ENCODE peak calls at places on chromosomes 7 and 10, in four cellular contexts. One of them, this sample, is unnamed.

GRCh38 chr7:31076641-31077310 is 24.7 kb downstream of the ADCYAP1R1 start:
- DNase-seq in body of pancreas: no peak
- DNase-seq in ascending aorta: no peak
- DNase-seq in ovary: no peak
- DNase-seq in this sample: no peak

GRCh38 chr10:70908426-70909296 is 20.3 kb upstream of the PCBD1 start:
- DNase-seq in body of pancreas: no peak
- DNase-seq in ascending aorta: no peak
- DNase-seq in ovary: no peak
- DNase-seq in this sample: no peak

GRCh38 chr7:85023066-85023687 is 163.7 kb downstream of the SEMA3D start:
- DNase-seq in body of pancreas: peak; percentile 12
- DNase-seq in ascending aorta: no peak
- DNase-seq in ovary: peak; percentile 18
- DNase-seq in this sample: peak; percentile 33

GRCh38 chr7:36742911-36743775 is 18.8 kb upstream of the AOAH start:
- DNase-seq in body of pancreas: no peak
- DNase-seq in ascending aorta: no peak
- DNase-seq in ovary: no peak
- DNase-seq in this sample: no peak

GRCh38 chr7:84640637-84641036 is 446.0 kb upstream of the SEMA3A start:
- DNase-seq in body of pancreas: no peak
- DNase-seq in ascending aorta: no peak
- DNase-seq in ovary: no peak
- DNase-seq in this sample: no peak

GRCh38 chr10:4344544-4344994 is 481.4 kb upstream of the AKR1E2 start:
- DNase-seq in body of pancreas: peak; percentile 20
- DNase-seq in ascending aorta: peak; percentile 65
- DNase-seq in ovary: peak; percentile 41
- DNase-seq in this sample: no peak

GRCh38 chr7:128361463-128362441 is at the start of gene PRRT4:
- DNase-seq in body of pancreas: peak; percentile 27
- DNase-seq in ascending aorta: no peak
- DNase-seq in ovary: peak; percentile 28
- DNase-seq in this sample: no peak

GRCh38 chr7:143363011-143363937 is 761 bp upstream of the FAM131B start:
- DNase-seq in body of pancreas: no peak
- DNase-seq in ascending aorta: no peak
- DNase-seq in ovary: no peak
- DNase-seq in this sample: no peak

GRCh38 chr7:87671-88070 is 104.7 kb upstream of the FAM20C start:
- DNase-seq in body of pancreas: no peak
- DNase-seq in ascending aorta: no peak
- DNase-seq in ovary: no peak
- DNase-seq in this sample: no peak

GRCh38 chr7:158066085-158066484 is 521.5 kb downstream of the PTPRN2 start:
- DNase-seq in body of pancreas: no peak
- DNase-seq in ascending aorta: no peak
- DNase-seq in ovary: no peak
- DNase-seq in this sample: no peak

GRCh38 chr10:70542565-70542938 is 60.0 kb downstream of the PRF1 start:
- DNase-seq in body of pancreas: no peak
- DNase-seq in ascending aorta: no peak
- DNase-seq in ovary: no peak
- DNase-seq in this sample: no peak

GRCh38 chr7:1286946-1287628 is 54.4 kb downstream of the UNCX start:
- DNase-seq in body of pancreas: no peak
- DNase-seq in ascending aorta: no peak
- DNase-seq in ovary: no peak
- DNase-seq in this sample: no peak

GRCh38 chr10:26840938-26841732 is 19.6 kb downstream of the ABI1 start:
- DNase-seq in body of pancreas: no peak
- DNase-seq in ascending aorta: no peak
- DNase-seq in ovary: no peak
- DNase-seq in this sample: no peak
- H3K9me3 ChIP-seq in body of pancreas: no peaks in the 10 kb centered on the region
- H3K9me3 ChIP-seq in ascending aorta: no peaks in the 10 kb centered on the region
- H3K9me3 ChIP-seq in ovary: no peaks in the 10 kb centered on the region
- H3K9me3 ChIP-seq in this sample: no peaks in the 10 kb centered on the region

GRCh38 chr10:109126541-109126940 is 796.8 kb downstream of the XPNPEP1 start:
- DNase-seq in body of pancreas: no peak
- DNase-seq in ascending aorta: no peak
- DNase-seq in ovary: no peak
- DNase-seq in this sample: no peak

GRCh38 chr10:109127363-109127762 is 795.9 kb downstream of the XPNPEP1 start:
- DNase-seq in body of pancreas: no peak
- DNase-seq in ascending aorta: no peak
- DNase-seq in ovary: no peak
- DNase-seq in this sample: no peak

GRCh38 chr10:109126016-109126415 is 797.3 kb downstream of the XPNPEP1 start:
- DNase-seq in body of pancreas: no peak
- DNase-seq in ascending aorta: no peak
- DNase-seq in ovary: no peak
- DNase-seq in this sample: no peak
- H3K9me3 ChIP-seq in body of pancreas: no peaks in the 10 kb centered on the region
- H3K9me3 ChIP-seq in ascending aorta: no peaks in the 10 kb centered on the region
- H3K9me3 ChIP-seq in ovary: no peaks in the 10 kb centered on the region
- H3K9me3 ChIP-seq in this sample: no peaks in the 10 kb centered on the region

GRCh38 chr10:14661818-14662217 is 112.9 kb downstream of the FAM107B start:
- DNase-seq in body of pancreas: no peak
- DNase-seq in ascending aorta: no peak
- DNase-seq in ovary: no peak
- DNase-seq in this sample: no peak
- H3K9me3 ChIP-seq in body of pancreas: no peaks in the 10 kb centered on the region
- H3K9me3 ChIP-seq in ascending aorta: no peaks in the 10 kb centered on the region
- H3K9me3 ChIP-seq in ovary: no peaks in the 10 kb centered on the region
- H3K9me3 ChIP-seq in this sample: no peaks in the 10 kb centered on the region

GRCh38 chr7:66333443-66333842 is 128.3 kb downstream of the TPST1 start:
- DNase-seq in body of pancreas: no peak
- DNase-seq in ascending aorta: no peak
- DNase-seq in ovary: no peak
- DNase-seq in this sample: no peak

GRCh38 chr7:66336760-66337159 is 131.6 kb downstream of the TPST1 start:
- DNase-seq in body of pancreas: no peak
- DNase-seq in ascending aorta: no peak
- DNase-seq in ovary: no peak
- DNase-seq in this sample: no peak

GRCh38 chr7:66339141-66339540 is 134.0 kb downstream of the TPST1 start:
- DNase-seq in body of pancreas: no peak
- DNase-seq in ascending aorta: no peak
- DNase-seq in ovary: no peak
- DNase-seq in this sample: no peak

GRCh38 chr7:66331883-66332282 is 126.7 kb downstream of the TPST1 start:
- DNase-seq in body of pancreas: no peak
- DNase-seq in ascending aorta: no peak
- DNase-seq in ovary: no peak
- DNase-seq in this sample: no peak

GRCh38 chr7:66335318-66335717 is 130.2 kb downstream of the TPST1 start:
- DNase-seq in body of pancreas: no peak
- DNase-seq in ascending aorta: no peak
- DNase-seq in ovary: no peak
- DNase-seq in this sample: no peak
- H3K9me3 ChIP-seq in body of pancreas: no peaks in the 10 kb centered on the region
- H3K9me3 ChIP-seq in ascending aorta: peaks cover 13% of the 10 kb centered on the region
- H3K9me3 ChIP-seq in ovary: no peaks in the 10 kb centered on the region
- H3K9me3 ChIP-seq in this sample: no peaks in the 10 kb centered on the region